ENCODE peak calls at places on chromosomes 6 and 20, in eight cellular contexts. V is aorta; Q is K562; K is OCI-LY7; U is left lung; Z is upper lobe of right lung; H is effector memory CD4-positive, alpha-beta T cell; Y is PC-9. S is an unnamed sample. For H3K9me3, the result is how much of the 10 kb centered on the place peaks cover.

GRCh38 chr20:64196831-64197418 is 32.7 kb downstream of the MYT1 start:
- DNase-seq in K (no peak), H (no peak), V (no peak), Z (no peak), U (no peak), Q (no peak), Y (no peak), S (no peak)

GRCh38 chr6:145534986-145535385 is 200.3 kb downstream of the EPM2A start:
- DNase-seq in V (no peak), Z (no peak), H (no peak), K (no peak), Y (no peak), U (no peak), Q (no peak), S (no peak)

GRCh38 chr6:163863565-163863964 is 449.0 kb downstream of the QKI start:
- DNase-seq in Y (no peak), V (no peak), Q (no peak), K (no peak), Z (no peak), U (no peak), H (no peak), S (no peak)

GRCh38 chr6:132020138-132020551 is 69.0 kb upstream of the CCN2 start:
- DNase-seq in U (peak), K (no peak), Z (peak), Q (no peak), V (peak), H (no peak), Y (no peak), S (no peak)

GRCh38 chr6:140663772-140664171 is 1289.3 kb upstream of the CITED2 start:
- DNase-seq in U (no peak), V (no peak), Y (no peak), K (peak), Q (no peak), H (no peak), Z (no peak), S (no peak)

GRCh38 chr6:116475151-116475550 is 14.0 kb downstream of the CALHM6 start:
- DNase-seq in Q (no peak), K (peak), Y (no peak), U (no peak), V (no peak), H (no peak), Z (no peak), S (no peak)

GRCh38 chr6:139990865-139991264 is 616.4 kb upstream of the CITED2 start:
- DNase-seq in K (no peak), Y (no peak), Z (no peak), Q (no peak), V (no peak), U (no peak), H (no peak), S (no peak)

GRCh38 chr6:46932941-46933340 is 11.2 kb upstream of the ADGRF5 start:
- DNase-seq in V (no peak), Y (no peak), K (no peak), Q (no peak), H (no peak), U (no peak), Z (no peak), S (no peak)

GRCh38 chr6:126056355-126057004 is 70.1 kb downstream of the TRMT11 start:
- DNase-seq in H (no peak), U (no peak), K (no peak), Z (no peak), Q (peak), Y (no peak), V (no peak), S (no peak)

GRCh38 chr6:111423960-111424846 is 58.8 kb downstream of the REV3L start:
- DNase-seq in Z (no peak), K (no peak), Q (peak), U (no peak), V (no peak), H (no peak), Y (peak), S (peak)

GRCh38 chr6:106702046-106702445 is 72.7 kb downstream of the QRSL1 start:
- DNase-seq in Y (no peak), Q (no peak), V (no peak), H (no peak), K (peak), U (no peak), Z (no peak), S (no peak)

GRCh38 chr6:80174931-80175572 is 68.6 kb downstream of the BCKDHB start:
- DNase-seq in U (no peak), K (no peak), Z (no peak), V (no peak), H (no peak), Q (no peak), Y (no peak), S (no peak)

GRCh38 chr6:14754636-14755513 is 491.0 kb upstream of the JARID2 start:
- DNase-seq in Y (no peak), U (no peak), K (no peak), Z (no peak), V (no peak), H (peak), Q (no peak), S (no peak)

GRCh38 chr6:16723833-16724232 is 37.4 kb downstream of the ATXN1 start:
- DNase-seq in K (no peak), V (no peak), Q (no peak), U (no peak), H (no peak), Z (no peak), Y (peak), S (no peak)

GRCh38 chr6:132253906-132254305 is 147.4 kb downstream of the MOXD1 start:
- DNase-seq in Y (no peak), H (no peak), Z (no peak), V (no peak), K (no peak), U (no peak), Q (no peak), S (no peak)

GRCh38 chr20:50676888-50677287 is 14.5 kb downstream of the RIPOR3 start:
- DNase-seq in Z (no peak), Q (no peak), K (no peak), U (no peak), V (no peak), H (no peak), Y (no peak), S (no peak)

GRCh38 chr20:40643891-40644290 is 45.1 kb downstream of the MAFB start:
- DNase-seq in Y (no peak), Q (no peak), U (no peak), K (no peak), Z (no peak), V (no peak), H (no peak), S (no peak)

GRCh38 chr6:150281767-150282166 is 87.0 kb upstream of the IYD start:
- DNase-seq in Q (no peak), H (no peak), Y (no peak), Z (no peak), U (no peak), K (no peak), V (no peak), S (no peak)

GRCh38 chr6:168155821-168156741 is 77.1 kb upstream of the FRMD1 start:
- DNase-seq in H (no peak), Q (no peak), Z (no peak), Y (no peak), U (no peak), V (no peak), K (no peak), S (no peak)

GRCh38 chr6:14816106-14816864 is 429.6 kb upstream of the JARID2 start:
- DNase-seq in H (no peak), V (no peak), Q (peak), Z (no peak), K (no peak), Y (no peak), U (no peak), S (no peak)

GRCh38 chr20:52160805-52161204 is 30.8 kb downstream of the ZFP64 start:
- DNase-seq in H (no peak), K (no peak), Q (no peak), Y (no peak), V (no peak), U (no peak), Z (no peak), S (no peak)

GRCh38 chr20:57879437-57880115 is 169.8 kb upstream of the PMEPA1 start:
- DNase-seq in V (peak), K (no peak), Q (no peak), Z (no peak), U (no peak), Y (no peak), H (no peak), S (no peak)

GRCh38 chr6:47670851-47671250 is 27.5 kb upstream of the ADGRF4 start:
- DNase-seq in U (no peak), Q (no peak), K (no peak), Y (no peak), Z (no peak), V (no peak), H (no peak), S (no peak)

GRCh38 chr6:170162771-170163404 is 128.0 kb downstream of the DLL1 start:
- DNase-seq in Z (no peak), V (peak), Q (no peak), Y (no peak), U (no peak), K (no peak), H (no peak), S (no peak)

GRCh38 chr6:170162011-170162770 is 128.7 kb downstream of the DLL1 start:
- DNase-seq in Y (no peak), V (peak), Z (no peak), U (peak), Q (no peak), H (no peak), K (no peak), S (no peak)

GRCh38 chr6:170160031-170160627 is 130.7 kb downstream of the DLL1 start:
- DNase-seq in Q (no peak), K (peak), H (no peak), U (peak), Z (no peak), Y (no peak), V (peak), S (no peak)

GRCh38 chr6:170159040-170159965 is 131.6 kb downstream of the DLL1 start:
- DNase-seq in H (no peak), V (peak), Q (no peak), Y (no peak), K (no peak), Z (no peak), U (peak), S (no peak)

DNA sequence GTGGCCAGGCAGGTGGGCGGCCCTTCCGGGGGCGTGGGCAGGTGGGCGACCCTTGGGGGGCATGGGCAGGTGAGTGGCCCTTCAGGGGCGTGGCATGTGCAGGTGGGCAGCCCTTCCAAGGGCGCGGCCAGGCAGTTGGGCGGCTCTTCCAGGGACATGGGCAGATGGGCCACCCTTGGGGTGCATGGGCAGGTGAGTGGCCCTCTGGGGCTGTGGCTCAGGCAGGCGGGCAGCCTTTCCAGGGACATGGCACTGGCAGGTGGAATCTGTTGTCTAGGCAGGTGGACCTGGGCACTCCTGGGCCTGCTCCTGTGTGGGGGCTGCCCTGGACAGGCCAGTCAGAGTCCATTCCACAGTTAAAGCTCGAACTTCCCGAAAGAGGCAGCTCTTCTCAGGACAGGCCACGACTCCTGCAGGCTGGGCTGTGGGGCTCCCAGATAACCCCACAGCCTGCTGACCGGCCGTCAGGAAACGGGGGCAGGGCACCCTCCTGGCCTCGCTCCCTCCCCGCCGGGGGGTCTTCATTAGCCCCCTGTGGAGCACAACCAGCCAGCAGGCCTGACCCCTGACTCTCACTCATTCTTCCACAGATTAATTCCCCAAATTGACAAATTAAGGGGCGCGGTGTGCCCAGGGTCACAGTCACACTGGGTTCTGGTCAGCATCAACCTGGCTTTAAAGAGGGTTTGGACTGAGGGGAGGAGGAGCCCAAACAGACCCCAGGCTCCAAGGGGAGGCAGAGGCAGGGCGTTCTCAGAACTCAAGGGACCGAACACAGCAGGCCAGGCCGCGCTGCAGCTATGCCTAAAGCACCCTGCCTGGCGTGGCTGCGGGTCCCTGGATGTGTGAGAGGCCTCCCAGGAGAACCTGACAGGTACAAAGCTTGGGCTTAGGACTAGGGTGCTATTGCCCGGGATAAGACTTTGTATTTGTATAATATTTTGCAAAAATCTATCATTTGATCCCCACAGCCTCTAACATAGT is 130.0 kb downstream of the DLL1 start:
- DNase-seq in Q (no peak), K (no peak), Z (no peak), Y (no peak), U (peak), H (no peak), V (peak), S (no peak)
- H3K27ac ChIP-seq in Q (no peak), K (no peak), Z (no peak), Y (no peak), U (no peak), H (no peak), V (no peak), S (no peak)

GRCh38 chr6:83966539-83966938 is 67.0 kb upstream of the MRAP2 start:
- DNase-seq in K (no peak), Y (no peak), H (no peak), Z (no peak), U (no peak), V (no peak), Q (no peak), S (no peak)
- H3K9me3 ChIP-seq in K (under half), Y (under half), H (under half), Z (under half), U (under half), V (under half), Q (under half), S (under half)

GRCh38 chr6:31170987-31171671 is 647 bp upstream of the POU5F1 start:
- DNase-seq in Y (no peak), H (no peak), V (peak), K (no peak), Q (no peak), Z (no peak), U (no peak), S (no peak)
- H3K27ac ChIP-seq in Y (no peak), H (no peak), V (no peak), K (no peak), Q (no peak), Z (no peak), U (no peak), S (no peak)

GRCh38 chr20:55978550-55978949 is 26.8 kb downstream of the CBLN4 start:
- DNase-seq in H (no peak), Q (no peak), K (no peak), Y (no peak), U (no peak), Z (no peak), V (no peak), S (no peak)
- H3K9me3 ChIP-seq in H (under half), Q (under half), K (under half), Y (under half), U (under half), Z (under half), V (under half), S (under half)

GRCh38 chr6:39056191-39056590 is 7.6 kb downstream of the GLP1R start:
- DNase-seq in K (no peak), U (no peak), Q (no peak), V (no peak), Z (peak), H (no peak), Y (no peak), S (no peak)

GRCh38 chr6:39055661-39056060 is 7.1 kb downstream of the GLP1R start:
- DNase-seq in K (no peak), U (no peak), Q (no peak), V (no peak), Z (peak), Y (no peak), H (no peak), S (no peak)

GRCh38 chr6:39057251-39058155 is 8.9 kb downstream of the GLP1R start:
- DNase-seq in K (no peak), Y (no peak), V (no peak), Z (peak), H (no peak), Q (no peak), U (no peak), S (no peak)

GRCh38 chr6:39058471-39059147 is 10.0 kb downstream of the GLP1R start:
- DNase-seq in Q (no peak), H (no peak), Y (no peak), Z (peak), V (no peak), U (no peak), K (no peak), S (no peak)

GRCh38 chr6:39056681-39057080 is 8.1 kb downstream of the GLP1R start:
- DNase-seq in K (no peak), H (no peak), V (no peak), Q (no peak), Z (peak), U (no peak), Y (no peak), S (no peak)
- H3K27ac ChIP-seq in K (no peak), H (no peak), V (no peak), Q (no peak), Z (no peak), U (no peak), Y (no peak), S (no peak)

GRCh38 chr20:62104234-62104789 is 18.0 kb upstream of the LSM14B start:
- DNase-seq in H (no peak), U (no peak), V (no peak), Z (no peak), Q (no peak), K (no peak), Y (no peak), S (no peak)
- H3K9me3 ChIP-seq in H (under half), U (under half), V (under half), Z (under half), Q (under half), K (under half), Y (under half), S (under half)

GRCh38 chr6:118579786-118580185 is 31.7 kb downstream of the PLN start:
- DNase-seq in V (no peak), U (no peak), Q (no peak), Z (no peak), Y (no peak), K (no peak), H (no peak), S (no peak)
- H3K27ac ChIP-seq in V (no peak), U (no peak), Q (no peak), Z (no peak), Y (no peak), K (no peak), H (no peak), S (no peak)